ENCODE peak calls at places on chromosomes 6 and 20, in ten cellular contexts. R is breast epithelium, M is psoas muscle, W is foreskin keratinocyte, T is cardiac fibroblast, Y is heart left ventricle, A is GM12865, D is dorsolateral prefrontal cortex, X is WTC11, V is Peyer's patch. H is an unnamed sample.

GRCh38 chr6:38193051-38193450 is 373.5 kb downstream of the ZFAND3 start:
- DNase-seq in W (no peak), A (no peak), X (no peak), T (no peak), D (no peak), V (no peak), M (no peak), R (no peak), Y (no peak), H (no peak)

GRCh38 chr6:43242908-43243648 is at the start of gene TTBK1:
- DNase-seq in Y (no peak), W (no peak), V (no peak), T (no peak), M (peak; percentile 50), D (peak; percentile 76), R (no peak), X (peak; percentile 51), A (no peak), H (peak; percentile 29)

GRCh38 chr20:50753152-50753551 is 21.8 kb downstream of the PARD6B start:
- DNase-seq in X (no peak), T (no peak), D (no peak), Y (no peak), V (no peak), M (no peak), A (no peak), R (no peak), W (no peak), H (no peak)

GRCh38 chr6:38943964-38944363 is 104.6 kb upstream of the GLP1R start:
- DNase-seq in V (no peak), D (no peak), T (no peak), X (peak; percentile 22), M (no peak), W (no peak), R (no peak), A (no peak), Y (no peak), H (no peak)

GRCh38 chr6:157066781-157067491 is 256.4 kb downstream of the TMEM242 start:
- DNase-seq in R (no peak), X (no peak), A (no peak), Y (no peak), D (no peak), W (no peak), T (no peak), V (no peak), M (no peak), H (no peak)

GRCh38 chr20:18585134-18585533 is 2.7 kb upstream of the DTD1 start:
- DNase-seq in D (no peak), R (no peak), A (no peak), W (peak; percentile 49), Y (no peak), M (no peak), V (no peak), T (peak; percentile 53), X (peak; percentile 31), H (no peak)

GRCh38 chr6:44297063-44298038 is 15.8 kb downstream of the AARS2 start:
- DNase-seq in Y (peak; percentile 37), M (peak; percentile 66), R (no peak), V (no peak), A (no peak), T (peak; percentile 35), W (no peak), X (peak; percentile 67), D (no peak), H (no peak)

GRCh38 chr6:12163149-12163548 is 127.0 kb upstream of the EDN1 start:
- DNase-seq in Y (no peak), V (no peak), W (no peak), T (no peak), X (no peak), A (peak; percentile 69), M (no peak), D (no peak), R (no peak), H (no peak)

GRCh38 chr6:18692920-18693319 is 305.8 kb downstream of the RNF144B start:
- DNase-seq in D (no peak), V (no peak), R (no peak), W (no peak), T (no peak), A (no peak), X (no peak), Y (no peak), M (no peak), H (no peak)

GRCh38 chr6:11493979-11494378 is 43.6 kb upstream of the TMEM170B start:
- DNase-seq in R (no peak), Y (no peak), W (peak; percentile 57), A (no peak), D (no peak), X (no peak), T (peak; percentile 40), V (no peak), M (no peak), H (no peak)

GRCh38 chr6:151136141-151136755 is 103.5 kb upstream of the AKAP12 start:
- DNase-seq in W (no peak), D (no peak), M (no peak), V (no peak), Y (no peak), R (no peak), A (no peak), T (no peak), X (no peak), H (no peak)

GRCh38 chr20:5991623-5992441 is 41.4 kb downstream of the MCM8 start:
- DNase-seq in T (peak; percentile 55), Y (no peak), X (no peak), D (no peak), W (peak; percentile 17), R (no peak), A (no peak), V (no peak), M (no peak), H (no peak)

GRCh38 chr6:91678679-91679078 is 1091.8 kb upstream of the MAP3K7 start:
- DNase-seq in M (no peak), A (no peak), Y (no peak), R (no peak), D (no peak), V (no peak), X (no peak), W (no peak), T (no peak), H (no peak)

GRCh38 chr20:25126630-25127029 is 44.7 kb upstream of the VSX1 start:
- DNase-seq in Y (no peak), X (no peak), T (no peak), V (no peak), A (no peak), R (no peak), M (no peak), W (no peak), D (no peak), H (no peak)

GRCh38 chr6:137588472-137588871 is 94.3 kb upstream of the OLIG3 start:
- DNase-seq in D (no peak), R (no peak), V (no peak), Y (no peak), M (no peak), T (no peak), A (peak; percentile 8), X (peak; percentile 17), W (no peak), H (no peak)
- TF ChIP-seq CTCF in D (no peak), R (no peak), V (no peak), Y (no peak), M (no peak), T (no peak), A (no peak), X (no peak), W (no peak), H (no peak)

GRCh38 chr6:31058128-31058894 is 48.0 kb downstream of the MUC22 start:
- DNase-seq in R (no peak), W (peak; percentile 98), X (no peak), V (no peak), D (no peak), T (peak; percentile 96), M (no peak), Y (no peak), A (peak; percentile 35), H (no peak)
- TF ChIP-seq CTCF in R (peak; percentile 49), W (peak; percentile 60), X (no peak), V (no peak), D (peak; percentile 64), T (peak; percentile 54), M (peak; percentile 29), Y (peak; percentile 34), A (peak; percentile 50), H (no peak)

GRCh38 chr6:105484238-105485161 is 81.6 kb upstream of the PREP start:
- DNase-seq in M (no peak), A (peak; percentile 65), W (peak; percentile 64), V (no peak), D (no peak), T (peak; percentile 74), Y (no peak), R (no peak), X (no peak), H (no peak)
- TF ChIP-seq CTCF in M (peak; percentile 84), A (peak; percentile 71), W (peak; percentile 98), V (no peak), D (peak; percentile 82), T (peak; percentile 88), Y (peak; percentile 93), R (peak; percentile 82), X (peak; percentile 40), H (peak; percentile 80)

GRCh38 chr6:133955136-133955576 is 2.1 kb downstream of the TBPL1 start:
- DNase-seq in V (no peak), X (no peak), D (no peak), R (no peak), M (no peak), A (no peak), Y (no peak), W (no peak), T (no peak), H (no peak)

GRCh38 chr6:133957780-133958242 is 4.8 kb downstream of the TBPL1 start:
- DNase-seq in X (no peak), Y (no peak), T (no peak), A (no peak), R (no peak), D (no peak), V (no peak), W (no peak), M (no peak), H (no peak)

GRCh38 chr6:133953634-133954415 is 801 bp downstream of the TBPL1 start:
- DNase-seq in V (no peak), T (no peak), A (peak; percentile 23), M (no peak), Y (no peak), W (no peak), X (no peak), D (no peak), R (no peak), H (no peak)

GRCh38 chr6:133956413-133957049 is 3.5 kb downstream of the TBPL1 start:
- DNase-seq in W (no peak), Y (no peak), D (no peak), A (no peak), R (no peak), T (no peak), M (no peak), V (no peak), X (no peak), H (no peak)

DNA sequence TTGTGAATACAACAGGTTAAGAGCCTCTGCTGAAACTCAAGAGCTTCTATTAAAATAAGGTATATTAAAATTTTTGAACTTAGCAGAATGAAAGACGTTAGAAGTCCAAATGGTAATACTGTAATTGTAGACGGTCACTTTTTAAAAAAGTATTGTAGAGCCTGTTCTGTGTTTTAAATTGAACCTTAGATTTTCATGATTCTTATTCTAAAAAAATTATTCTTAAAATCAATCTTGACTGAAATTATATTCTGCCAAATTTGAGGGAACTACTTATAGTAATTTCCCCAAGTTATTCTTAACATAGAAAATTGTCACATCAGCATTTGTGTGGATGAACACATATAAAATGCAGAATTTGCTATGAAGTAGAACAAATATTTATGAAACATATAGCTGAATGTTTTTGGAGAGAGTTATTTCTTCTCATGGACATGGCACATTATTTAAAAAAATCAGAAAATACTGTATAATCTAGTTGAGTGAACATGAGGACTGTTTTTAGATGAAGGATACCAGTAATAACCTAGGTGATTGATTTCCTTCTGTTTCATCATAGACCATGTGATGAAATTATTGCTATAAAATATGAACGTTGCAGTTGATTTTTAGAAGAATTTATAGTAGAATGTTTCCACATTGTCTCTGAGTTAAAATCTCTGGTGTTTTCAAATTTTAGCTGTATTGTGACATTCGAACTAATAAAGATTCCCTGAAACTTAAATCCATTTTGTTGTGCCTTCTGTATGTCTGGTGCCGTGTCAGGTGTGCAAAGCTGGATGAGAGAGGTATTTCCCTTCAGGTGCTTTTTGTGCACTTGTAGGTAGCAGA is 2.8 kb downstream of the TBPL1 start:
- DNase-seq in R (no peak), A (no peak), W (no peak), M (no peak), D (no peak), V (no peak), T (no peak), X (no peak), Y (no peak), H (no peak)
- TF ChIP-seq CTCF in R (no peak), A (no peak), W (no peak), M (no peak), D (no peak), V (no peak), T (no peak), X (no peak), Y (no peak), H (no peak)

H was measured in B cell.